ENCODE peak calls at places on chromosomes 4 and X, in five cellular contexts. D, N, C, A and O are unnamed samples. For H3K4me1, the result is how much of the 10 kb centered on the place peaks cover.

GRCh38 chrX:48776818-48777439 is 9.5 kb upstream of the GATA1 start:
- DNase-seq in D (no peak), N (no peak), C (no peak), A (no peak), O (no peak)

GRCh38 chrX:132615396-132616131 is 126.7 kb upstream of the MBNL3 start:
- DNase-seq in D (peak), N (peak), C (no peak), A (no peak), O (no peak)

GRCh38 chr4:19026281-19026680 is 1004.7 kb upstream of the LCORL start:
- DNase-seq in D (no peak), N (no peak), C (peak), A (no peak), O (no peak)

GRCh38 chrX:13009256-13009655 is 34.3 kb downstream of the TMSB4X start:
- DNase-seq in D (no peak), N (no peak), C (no peak), A (no peak), O (peak)

GRCh38 chrX:129780441-129781105 is 824 bp downstream of the SASH3 start:
- DNase-seq in D (no peak), N (no peak), C (no peak), A (no peak), O (no peak)

GRCh38 chrX:70476934-70477733 is 32.5 kb downstream of the DLG3 start:
- DNase-seq in D (peak), N (peak), C (peak), A (no peak), O (no peak)

GRCh38 chr4:6182390-6183280 is 17.7 kb downstream of the JAKMIP1 start:
- DNase-seq in D (no peak), N (no peak), C (no peak), A (no peak), O (no peak)

GRCh38 chrX:107713205-107714195 is 62.1 kb downstream of the TSC22D3 start:
- DNase-seq in D (no peak), N (no peak), C (peak), A (peak), O (no peak)

GRCh38 chr4:85928775-85929585 is 430.9 kb downstream of the MAPK10 start:
- DNase-seq in D (no peak), N (peak), C (no peak), A (no peak), O (no peak)

GRCh38 chrX:119647552-119648420 is 41.6 kb upstream of the NKRF start:
- DNase-seq in D (no peak), N (no peak), C (no peak), A (no peak), O (no peak)

GRCh38 chr4:105460306-105460705 is 13.6 kb downstream of the PPA2 start:
- DNase-seq in D (no peak), N (no peak), C (no peak), A (no peak), O (no peak)

GRCh38 chrX:1462596-1463251 is 10.0 kb upstream of the ASMTL start:
- DNase-seq in D (peak), N (peak), C (peak), A (peak), O (no peak)

GRCh38 chr4:25098964-25099843 is 61.0 kb downstream of the SEPSECS start:
- DNase-seq in D (peak), N (peak), C (no peak), A (no peak), O (no peak)

GRCh38 chrX:426881-427280 is 40.2 kb upstream of the PPP2R3B start:
- DNase-seq in D (no peak), N (no peak), C (no peak), A (no peak), O (no peak)

GRCh38 chrX:93791304-93791703 is 117.3 kb downstream of the FAM133A start:
- DNase-seq in D (no peak), N (no peak), C (no peak), A (no peak), O (no peak)

GRCh38 chr4:7444731-7445130 is 10.0 kb upstream of the PSAPL1 start:
- DNase-seq in D (no peak), N (peak), C (no peak), A (no peak), O (no peak)

GRCh38 chr4:18075823-18076433 is 54.4 kb upstream of the LCORL start:
- DNase-seq in D (peak), N (peak), C (no peak), A (no peak), O (no peak)

GRCh38 chr4:82519776-82520175 is 42.0 kb downstream of the TMEM150C start:
- DNase-seq in D (peak), N (no peak), C (no peak), A (no peak), O (no peak)

GRCh38 chrX:70033348-70033747 is 16.4 kb downstream of the AWAT2 start:
- DNase-seq in D (peak), N (peak), C (no peak), A (no peak), O (no peak)

GRCh38 chr4:158775091-158775651 is 6.3 kb downstream of the FNIP2 start:
- DNase-seq in D (peak), N (no peak), C (no peak), A (no peak), O (no peak)

GRCh38 chr4:158068063-158068462 is 104.8 kb downstream of the GASK1B start:
- DNase-seq in D (peak), N (no peak), C (no peak), A (no peak), O (no peak)

GRCh38 chrX:139820358-139820984 is 112.4 kb downstream of the ATP11C start:
- DNase-seq in D (no peak), N (no peak), C (no peak), A (no peak), O (no peak)

GRCh38 chr4:5713861-5714260 is 2.9 kb downstream of the EVC start:
- DNase-seq in D (no peak), N (no peak), C (no peak), A (no peak), O (no peak)

GRCh38 chr4:61572160-61572559 is 372.0 kb downstream of the ADGRL3 start:
- DNase-seq in D (no peak), N (no peak), C (no peak), A (no peak), O (no peak)

GRCh38 chrX:110417128-110417527 is 58.5 kb downstream of the RTL9 start:
- DNase-seq in D (no peak), N (no peak), C (no peak), A (no peak), O (no peak)

GRCh38 chr4:94446386-94446785 is 5.4 kb upstream of the PDLIM5 start:
- DNase-seq in D (no peak), N (no peak), C (no peak), A (no peak), O (no peak)

GRCh38 chr4:185110375-185110823 is 32.7 kb upstream of the SLC25A4 start:
- DNase-seq in D (no peak), N (peak), C (no peak), A (no peak), O (no peak)

GRCh38 chr4:126223784-126224407 is 909.1 kb downstream of the FAT4 start:
- DNase-seq in D (peak), N (no peak), C (no peak), A (no peak), O (no peak)

GRCh38 chr4:113090954-113091353 is 41.5 kb downstream of the ANK2 start:
- DNase-seq in D (no peak), N (no peak), C (no peak), A (no peak), O (no peak)

GRCh38 chrX:40174594-40175415 is 77.0 kb upstream of the BCOR start:
- DNase-seq in D (peak), N (peak), C (peak), A (peak), O (no peak)

GRCh38 chrX:40173662-40174593 is 76.2 kb upstream of the BCOR start:
- DNase-seq in D (peak), N (peak), C (peak), A (peak), O (no peak)

GRCh38 chrX:40176256-40176978 is 78.7 kb upstream of the BCOR start:
- DNase-seq in D (peak), N (peak), C (peak), A (peak), O (no peak)

GRCh38 chrX:40176979-40177430 is 79.2 kb upstream of the BCOR start:
- DNase-seq in D (peak), N (no peak), C (no peak), A (peak), O (no peak)

DNA sequence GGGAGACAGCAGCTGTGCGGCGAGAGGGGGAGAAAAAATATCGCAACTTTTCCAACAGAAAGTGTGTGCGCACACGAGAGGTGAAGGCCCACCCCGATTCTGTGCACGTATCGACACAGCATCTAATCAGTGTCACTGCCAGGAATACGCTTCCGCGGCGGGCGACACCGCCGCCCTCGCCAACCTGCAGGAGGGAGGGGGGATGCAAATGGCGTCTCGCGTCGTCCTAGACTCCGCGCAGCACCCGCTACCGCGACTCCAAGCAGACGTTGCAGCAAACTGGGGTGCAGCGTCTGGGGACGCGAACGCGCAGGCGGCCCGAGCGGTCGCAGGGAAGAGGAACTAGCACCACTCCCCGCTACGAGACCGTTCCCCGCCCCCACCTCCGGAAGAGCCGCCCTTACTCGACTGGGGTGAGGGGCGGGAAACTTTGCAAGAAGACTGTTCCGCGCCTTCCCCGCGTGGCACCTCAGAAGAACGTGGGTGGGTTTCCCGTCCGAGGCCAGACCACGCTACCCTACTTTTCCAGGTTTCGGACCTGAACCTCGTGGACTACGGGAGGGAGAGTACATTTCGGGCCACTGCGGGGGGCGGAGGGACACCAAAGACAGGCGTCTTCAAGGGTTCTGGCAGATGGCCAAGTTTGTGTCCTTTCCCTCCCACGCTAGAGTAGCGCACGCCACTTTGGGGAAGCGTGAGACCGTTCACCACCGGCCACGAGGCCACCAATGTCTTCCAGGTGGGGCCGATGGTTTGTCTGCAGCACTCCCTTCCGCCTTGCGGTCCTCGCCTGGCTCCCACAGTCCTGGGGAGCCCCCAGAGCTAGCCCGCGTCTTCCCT is 77.9 kb upstream of the BCOR start:
- DNase-seq in D (peak), N (peak), C (peak), A (peak), O (no peak)
- H3K4me1 ChIP-seq in D (under half), N (half or more), C (under half), A (under half), O (under half)

DNA sequence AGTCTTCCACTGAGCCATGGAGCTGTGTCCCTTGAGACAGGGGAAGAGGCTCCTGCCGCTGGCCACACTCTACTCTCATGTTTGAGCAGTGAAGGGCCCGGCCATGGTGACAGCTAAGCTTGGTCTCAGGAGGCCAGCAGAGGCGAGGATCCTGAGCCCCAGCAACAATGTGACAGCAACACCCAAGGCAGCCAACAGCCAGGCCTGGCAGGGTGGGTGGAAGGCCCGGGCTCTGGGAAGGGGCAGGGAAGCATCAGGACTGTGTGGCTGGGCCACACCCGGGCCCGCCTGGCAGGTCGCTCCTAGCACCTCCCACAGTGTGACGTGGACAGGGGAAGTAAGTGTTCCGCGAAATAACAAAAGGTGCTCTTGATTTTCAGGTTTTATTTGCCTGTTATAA is 24.8 kb downstream of the L1CAM start:
- DNase-seq in D (no peak), N (no peak), C (no peak), A (no peak), O (no peak)
- TF ChIP-seq POLR2AphosphoS5 in D (no peak), N (no peak), C (no peak), A (no peak), O (no peak)

DNA sequence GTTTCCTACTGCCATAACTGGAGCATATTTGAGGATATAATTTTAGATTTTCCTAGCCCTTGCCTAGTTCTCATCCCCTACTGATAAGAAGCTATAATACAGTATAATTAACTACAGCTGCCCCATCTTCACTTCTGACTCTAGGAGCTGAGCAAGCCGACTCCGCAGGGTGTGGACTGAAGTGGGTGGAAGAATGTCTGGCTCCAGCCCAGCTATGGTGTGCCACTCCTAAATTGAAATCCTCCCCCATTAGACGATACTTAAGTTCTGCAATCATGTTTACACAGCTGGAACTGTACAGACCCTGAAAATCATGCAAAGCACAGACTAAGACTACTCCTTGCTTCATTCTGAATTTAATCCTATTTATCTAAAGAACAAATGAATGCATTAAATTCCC is 93.1 kb downstream of the PCDH19 start:
- DNase-seq in D (no peak), N (no peak), C (no peak), A (no peak), O (no peak)
- TF ChIP-seq POLR2A in D (no peak), N (no peak), C (no peak), A (no peak), O (no peak)

DNA sequence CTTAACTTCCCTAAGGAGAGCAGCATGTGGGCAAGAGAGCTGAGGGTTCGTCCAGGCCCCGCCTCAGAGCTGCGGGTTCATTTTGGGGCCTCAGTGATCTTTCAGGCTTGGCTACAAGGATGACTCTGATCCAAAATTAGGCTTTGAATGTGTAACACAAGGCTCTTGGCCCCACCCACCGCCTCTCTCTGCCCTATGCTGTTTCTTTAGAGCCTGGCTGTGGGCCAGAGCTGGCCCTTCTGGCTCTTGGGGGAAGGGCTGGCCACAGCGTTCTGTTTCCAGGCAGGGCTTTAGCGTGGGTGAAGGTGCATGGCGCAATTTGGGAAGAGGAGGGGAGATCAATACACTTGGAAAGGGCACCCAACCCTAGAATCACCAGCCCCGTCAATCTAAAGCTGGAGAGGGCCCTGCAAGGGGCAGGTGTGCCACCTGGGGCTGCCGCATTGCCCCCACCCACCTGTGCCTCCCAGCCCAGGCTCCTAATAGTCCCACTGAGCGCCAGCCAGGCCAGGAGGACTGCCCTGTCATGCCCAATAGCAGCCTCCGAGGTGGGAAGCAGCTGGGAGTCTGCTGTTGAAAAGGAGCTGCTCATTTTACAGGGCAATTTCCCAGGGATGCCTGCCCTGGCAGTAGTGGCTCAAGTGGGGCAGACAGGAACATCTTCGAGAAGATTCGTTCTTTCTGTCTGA is 84.5 kb upstream of the MAML3 start:
- DNase-seq in D (peak), N (peak), C (peak), A (peak), O (peak)
- H3K4me1 ChIP-seq in D (under half), N (under half), C (half or more), A (under half), O (under half)

GRCh38 chr4:111323496-111323895 is 700.6 kb upstream of the PITX2 start:
- DNase-seq in D (no peak), N (no peak), C (no peak), A (no peak), O (no peak)
- TF ChIP-seq POLR2AphosphoS5 in D (no peak), N (no peak), C (no peak), A (no peak), O (no peak)